ENCODE peak calls at places on chromosomes 5 and 9, in five cellular contexts. G is body of pancreas, H is GM23338, F is cardiac fibroblast, T is Calu3. D is an unnamed sample.
A peak's percentile ranks its signal among the peaks of the same experiment; 100 is the strongest.

GRCh38 chr9:4596165-4596922 is 65.8 kb upstream of the PLPP6 start:
- DNase-seq in H (no peak), T (no peak), G (no peak), F (no peak), D (no peak)

GRCh38 chr5:81450940-81451339 is 57.0 kb upstream of the ACOT12 start:
- DNase-seq in T (no peak), H (peak; percentile 29), F (peak; percentile 80), G (no peak), D (no peak)

GRCh38 chr5:73238873-73239272 is 65.9 kb downstream of the TMEM174 start:
- DNase-seq in F (no peak), G (no peak), T (no peak), H (no peak), D (no peak)

GRCh38 chr5:130400091-130400490 is 495.8 kb downstream of the CHSY3 start:
- DNase-seq in T (no peak), F (peak; percentile 71), G (no peak), H (no peak), D (no peak)

GRCh38 chr9:89427621-89428221 is 70.2 kb downstream of the SEMA4D start:
- DNase-seq in T (no peak), H (no peak), F (no peak), G (no peak), D (no peak)

GRCh38 chr5:87211676-87212075 is 56.0 kb upstream of the RASA1 start:
- DNase-seq in H (no peak), T (no peak), G (no peak), F (no peak), D (no peak)

GRCh38 chr9:130143974-130144373 is 28.2 kb upstream of the NCS1 start:
- DNase-seq in F (peak; percentile 44), G (no peak), H (no peak), T (no peak), D (peak; percentile 66)

GRCh38 chr5:1412163-1412562 is 33.1 kb downstream of the SLC6A3 start:
- DNase-seq in T (no peak), H (no peak), F (no peak), G (no peak), D (peak; percentile 20)

GRCh38 chr5:380701-381309 is 59.3 kb downstream of the AHRR start:
- DNase-seq in G (no peak), T (no peak), H (no peak), F (peak; percentile 30), D (peak; percentile 76)

GRCh38 chr9:89597711-89598707 is 6.8 kb upstream of the GADD45G start:
- DNase-seq in T (peak; percentile 57), F (peak; percentile 72), G (peak; percentile 75), H (peak; percentile 85), D (peak; percentile 73)

GRCh38 chr5:142587354-142587965 is 98.4 kb downstream of the FGF1 start:
- DNase-seq in G (no peak), H (peak; percentile 93), F (peak; percentile 70), T (peak; percentile 57), D (peak; percentile 61)

GRCh38 chr9:131404987-131405386 is 11.1 kb downstream of the PRRC2B start:
- DNase-seq in F (no peak), T (no peak), G (no peak), H (no peak), D (no peak)

GRCh38 chr9:96884443-96884842 is 30.1 kb upstream of the ZNF782 start:
- DNase-seq in G (no peak), F (peak; percentile 84), T (peak; percentile 74), H (no peak), D (no peak)

GRCh38 chr9:126398403-126399058 is 71.9 kb downstream of the MVB12B start:
- DNase-seq in H (peak; percentile 80), G (peak; percentile 80), F (peak; percentile 68), T (peak; percentile 69), D (peak; percentile 69)

GRCh38 chr5:140882591-140882899 is 621 bp downstream of the PCDHA13 start:
- DNase-seq in G (peak; percentile 12), F (peak; percentile 13), H (peak; percentile 90), T (peak; percentile 46), D (peak; percentile 28)

GRCh38 chr9:92179286-92180002 is 64.2 kb upstream of the SPTLC1 start:
- DNase-seq in G (no peak), H (no peak), F (no peak), T (no peak), D (no peak)

GRCh38 chr9:77647659-77648457 is at the start of gene GNA14:
- DNase-seq in F (peak; percentile 36), H (peak; percentile 81), T (peak; percentile 5), G (no peak), D (no peak)

DNA sequence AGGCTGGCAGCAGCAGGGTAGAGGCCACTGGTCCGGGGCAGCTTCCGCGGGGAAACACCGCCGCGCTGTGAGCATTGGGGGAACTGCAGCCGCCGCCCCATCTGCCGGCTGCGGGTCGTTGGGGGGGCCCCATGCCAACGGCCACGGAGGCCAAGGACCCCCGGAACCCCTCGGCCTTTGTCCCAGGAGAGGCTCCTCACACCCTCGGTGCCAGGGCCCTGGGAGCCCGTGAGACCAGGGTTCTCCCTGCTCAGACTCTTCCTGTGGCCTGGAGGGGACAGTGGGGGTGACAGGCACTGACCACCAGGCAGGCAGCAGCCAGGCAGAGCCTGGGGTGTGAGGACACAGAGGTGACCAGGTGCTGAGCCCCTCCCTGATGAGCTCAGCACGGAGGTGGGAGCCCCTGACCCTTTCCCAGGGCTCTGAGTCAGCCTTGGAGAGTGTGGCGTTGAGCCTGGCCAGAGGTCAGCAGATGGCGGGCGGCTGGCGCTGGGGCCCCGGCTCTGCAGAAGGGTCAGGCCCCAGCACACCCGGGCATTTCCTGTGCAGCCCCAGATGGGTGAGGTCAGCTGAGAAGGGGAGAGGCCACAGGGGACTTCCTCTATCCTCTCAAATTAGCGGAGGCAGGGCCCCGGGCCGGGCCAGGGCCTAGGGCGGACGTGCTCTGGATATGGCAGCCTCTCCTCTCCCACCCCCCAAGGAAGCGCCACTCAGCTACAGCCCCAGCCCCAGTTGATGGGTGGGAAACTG is 17.9 kb upstream of the EGFL7 start:
- DNase-seq in H (peak; percentile 79), T (peak; percentile 73), F (peak; percentile 44), G (no peak), D (peak; percentile 70)
- TF ChIP-seq CTCF in H (peak; percentile 87), T (peak; percentile 78), F (peak; percentile 68), G (peak; percentile 88), D (peak; percentile 75)

DNA sequence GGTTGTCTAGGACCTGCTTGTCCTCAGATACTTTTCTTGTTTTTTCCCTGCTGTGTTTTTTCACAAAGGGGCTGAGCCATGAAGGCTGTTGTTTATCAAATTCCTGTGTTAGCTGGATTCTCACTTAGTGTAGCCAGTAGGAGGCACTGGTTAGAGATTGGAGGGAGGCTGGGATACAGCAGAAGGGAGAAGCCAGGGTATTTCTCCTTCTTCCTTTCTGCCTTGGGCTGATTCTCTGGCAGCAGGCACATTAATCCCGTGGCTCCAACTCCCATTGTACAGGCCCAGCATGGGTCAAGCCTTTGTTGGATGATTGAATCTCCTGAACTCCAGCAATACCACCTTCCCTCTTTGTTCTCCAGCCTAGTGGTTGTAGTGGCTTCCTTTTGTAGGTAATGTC is 46.4 kb upstream of the FAM170A start:
- DNase-seq in T (no peak), H (peak; percentile 54), F (no peak), G (no peak), D (no peak)
- TF ChIP-seq CTCF in T (no peak), H (peak; percentile 61), F (no peak), G (no peak), D (peak; percentile 9)

DNA sequence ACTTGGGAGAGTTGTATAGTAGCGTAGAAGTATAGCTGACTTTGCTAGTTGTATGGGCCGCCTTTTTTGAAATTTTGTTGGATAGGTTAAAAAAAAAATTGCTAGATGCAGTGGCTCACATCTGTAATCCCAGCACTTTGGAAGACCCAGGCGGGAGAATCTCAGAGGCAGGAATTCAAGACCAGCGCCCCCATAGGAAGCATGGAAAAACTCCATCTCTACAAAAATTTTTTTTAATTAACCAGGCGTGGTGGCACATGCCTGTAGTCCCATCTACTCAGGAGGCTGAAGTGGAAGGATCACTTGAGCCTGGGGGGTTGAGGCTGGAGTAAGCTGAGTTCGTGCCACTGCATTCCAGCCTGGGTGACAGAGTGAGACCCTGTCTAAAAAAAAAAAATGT is 59.2 kb downstream of the SMC5 start:
- DNase-seq in H (peak; percentile 68), F (no peak), T (no peak), G (no peak), D (no peak)
- TF ChIP-seq CTCF in H (peak; percentile 52), F (peak; percentile 7), T (no peak), G (no peak), D (no peak)

GRCh38 chr5:161284445-161284844 is 262.1 kb downstream of the GABRB2 start:
- DNase-seq in H (no peak), T (no peak), G (no peak), F (no peak), D (no peak)

GRCh38 chr5:161273410-161273809 is 273.1 kb downstream of the GABRB2 start:
- DNase-seq in F (no peak), G (no peak), H (no peak), T (no peak), D (no peak)

GRCh38 chr5:161283296-161283695 is 263.2 kb downstream of the GABRB2 start:
- DNase-seq in G (no peak), H (no peak), T (no peak), F (no peak), D (no peak)

GRCh38 chr5:161278739-161279660 is 267.5 kb downstream of the GABRB2 start:
- DNase-seq in G (no peak), T (no peak), F (no peak), H (no peak), D (no peak)
- TF ChIP-seq CTCF in G (no peak), T (no peak), F (no peak), H (no peak), D (no peak)

DNA sequence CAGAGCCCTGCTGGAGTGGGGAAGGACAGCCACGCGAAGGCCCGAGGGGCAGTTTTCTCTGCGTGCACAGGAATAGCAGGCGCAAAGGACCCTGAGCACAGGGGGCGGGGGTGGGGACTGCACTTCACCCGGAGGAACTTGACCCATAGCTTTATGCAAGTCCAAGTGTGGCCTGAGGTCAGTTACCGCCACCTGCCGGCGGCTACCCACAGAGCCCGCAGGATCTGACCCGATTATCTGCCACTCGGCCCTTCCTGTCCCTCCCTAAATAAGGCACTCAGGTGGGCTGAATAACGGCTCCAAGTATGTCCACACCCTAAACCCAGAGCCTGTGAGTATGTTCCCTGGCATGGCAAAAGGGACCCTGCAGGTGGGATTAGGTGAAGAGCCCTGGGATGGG is 65.4 kb upstream of the FCN1 start:
- DNase-seq in H (peak; percentile 80), F (peak; percentile 14), G (no peak), T (no peak), D (peak; percentile 67)
- TF ChIP-seq CTCF in H (peak; percentile 83), F (peak; percentile 38), G (no peak), T (no peak), D (peak; percentile 78)

DNA sequence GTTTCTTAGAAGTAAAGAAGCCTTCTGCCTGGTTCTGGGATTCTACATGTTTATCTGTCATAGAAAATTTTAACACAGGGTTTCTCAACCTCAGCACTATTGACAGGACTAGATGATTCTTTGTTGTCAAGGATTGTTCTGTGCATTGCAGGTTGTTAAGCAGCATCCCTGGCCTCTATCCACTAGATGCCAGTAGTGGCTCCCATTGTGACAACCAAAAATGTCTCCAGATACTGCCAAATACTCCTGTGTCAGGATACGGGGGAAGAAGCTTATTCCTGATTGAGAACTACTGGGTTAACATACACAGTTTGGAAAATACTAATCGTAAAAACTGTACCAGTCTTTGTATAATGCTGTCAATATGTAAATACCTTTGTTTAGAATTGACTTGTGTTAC is 167.1 kb downstream of the NIPBL start:
- DNase-seq in H (peak; percentile 38), T (no peak), G (no peak), F (peak; percentile 19), D (peak; percentile 29)
- TF ChIP-seq CTCF in H (peak; percentile 60), T (no peak), G (no peak), F (peak; percentile 22), D (peak; percentile 31)